ENCODE peak calls at places on chromosomes 11 and 22, in nine cellular contexts. A, G, X, D, V, C, T, N and K are unnamed samples.

GRCh38 chr22:30308518-30309230 is 18.1 kb downstream of the TBC1D10A start:
- DNase-seq in D (no peak), G (no peak), V (no peak), C (no peak), T (peak), X (no peak), N (no peak), A (no peak), K (no peak)

GRCh38 chr11:3824714-3825472 is 15.9 kb downstream of the RHOG start:
- DNase-seq in A (peak), N (peak), D (peak), X (peak), V (no peak), T (peak), G (no peak), C (peak), K (peak)

GRCh38 chr11:114077482-114078305 is 18.2 kb downstream of the ZBTB16 start:
- DNase-seq in V (no peak), D (no peak), A (no peak), G (no peak), C (no peak), X (no peak), T (no peak), N (peak), K (no peak)

GRCh38 chr11:93732237-93732892 is 8.9 kb downstream of the TAF1D start:
- DNase-seq in G (no peak), D (no peak), A (no peak), T (no peak), X (no peak), N (no peak), C (no peak), V (no peak), K (no peak)

GRCh38 chr22:24156146-24156914 is 25.0 kb upstream of the SUSD2 start:
- DNase-seq in G (no peak), N (no peak), T (peak), A (no peak), D (peak), V (no peak), C (peak), X (peak), K (peak)

GRCh38 chr22:17772249-17772962 is 1.9 kb downstream of the BID start:
- DNase-seq in G (peak), C (no peak), A (no peak), D (no peak), T (no peak), V (peak), N (no peak), X (no peak), K (peak)

GRCh38 chr22:29912605-29913398 is 29.8 kb downstream of the MTMR3 start:
- DNase-seq in X (no peak), A (no peak), D (no peak), V (no peak), G (no peak), N (peak), C (no peak), T (peak), K (no peak)

GRCh38 chr11:115579181-115579825 is 75.1 kb upstream of the CADM1 start:
- DNase-seq in V (no peak), D (no peak), T (no peak), X (no peak), A (no peak), N (no peak), C (no peak), G (no peak), K (no peak)

GRCh38 chr11:2189938-2190669 is 18.5 kb upstream of the TH start:
- DNase-seq in V (no peak), C (no peak), D (no peak), N (no peak), G (no peak), X (no peak), A (no peak), T (no peak), K (no peak)

GRCh38 chr11:69442807-69443137 is 38.7 kb upstream of the LINC01488 start:
- DNase-seq in V (no peak), C (no peak), A (peak), D (no peak), N (peak), X (no peak), G (peak), T (peak), K (peak)

GRCh38 chr11:116879789-116880402 is 42.5 kb upstream of the APOA1 start:
- DNase-seq in T (peak), C (peak), V (no peak), D (no peak), X (no peak), G (no peak), N (peak), A (no peak), K (peak)

GRCh38 chr11:130416906-130417305 is 11.5 kb downstream of the ADAMTS8 start:
- DNase-seq in T (no peak), D (no peak), G (no peak), C (no peak), N (no peak), A (no peak), X (no peak), V (no peak), K (no peak)

GRCh38 chr11:112958670-112959069 is 2.5 kb upstream of the NCAM1 start:
- DNase-seq in G (no peak), C (no peak), D (no peak), X (no peak), N (no peak), T (no peak), V (no peak), A (no peak), K (no peak)

GRCh38 chr11:94742645-94743044 is 25.5 kb upstream of the AMOTL1 start:
- DNase-seq in C (no peak), D (no peak), X (no peak), N (no peak), A (no peak), V (no peak), G (no peak), T (no peak), K (no peak)

GRCh38 chr11:79439430-79439892 is 1.4 kb downstream of the TENM4 start:
- DNase-seq in T (peak), X (no peak), C (no peak), A (peak), D (no peak), V (no peak), G (no peak), N (no peak), K (no peak)

GRCh38 chr22:49764151-49764581 is 63.5 kb downstream of the BRD1 start:
- DNase-seq in V (peak), G (peak), X (peak), T (peak), N (no peak), A (peak), D (no peak), C (no peak), K (no peak)

GRCh38 chr11:4480577-4481539 is 1.6 kb upstream of the OR52K1 start:
- DNase-seq in D (no peak), A (no peak), X (no peak), V (no peak), T (peak), N (no peak), C (no peak), G (no peak), K (no peak)

GRCh38 chr11:59866397-59866796 is at the start of gene TCN1:
- DNase-seq in G (no peak), C (no peak), T (no peak), X (no peak), N (no peak), V (no peak), A (no peak), D (no peak), K (no peak)

GRCh38 chr11:71364176-71364671 is 84.0 kb downstream of the DHCR7 start:
- DNase-seq in D (no peak), T (no peak), N (no peak), V (no peak), C (no peak), X (no peak), G (no peak), A (no peak), K (no peak)

GRCh38 chr11:47437746-47438418 is 11.1 kb downstream of the RAPSN start:
- DNase-seq in A (no peak), V (no peak), D (no peak), C (no peak), N (no peak), X (no peak), G (no peak), T (no peak), K (no peak)

GRCh38 chr11:118251858-118252652 is at the start of gene MPZL3:
- DNase-seq in V (peak), G (peak), C (peak), D (peak), N (peak), T (peak), A (peak), X (peak), K (peak)

GRCh38 chr11:113384551-113384950 is 3.0 kb upstream of the ANKK1 start:
- DNase-seq in A (no peak), N (peak), T (peak), C (no peak), G (no peak), V (no peak), D (no peak), X (no peak), K (peak)

GRCh38 chr22:20940904-20941385 is 23.7 kb downstream of the CRKL start:
- DNase-seq in D (no peak), N (no peak), G (no peak), V (no peak), C (no peak), X (no peak), A (no peak), T (no peak), K (no peak)

GRCh38 chr22:32354360-32355351 is 3.0 kb upstream of the RFPL3 start:
- DNase-seq in G (no peak), D (no peak), T (peak), X (no peak), A (no peak), V (no peak), C (no peak), N (no peak), K (peak)

GRCh38 chr11:10327254-10327653 is 22.4 kb downstream of the ADM start:
- DNase-seq in G (no peak), A (no peak), N (no peak), X (no peak), V (no peak), D (no peak), C (no peak), T (peak), K (peak)

GRCh38 chr11:78949976-78950690 is 375.5 kb upstream of the NARS2 start:
- DNase-seq in T (no peak), V (no peak), N (peak), D (no peak), C (peak), X (no peak), A (no peak), G (no peak), K (no peak)

GRCh38 chr11:62905286-62905685 is 15.9 kb downstream of the CHRM1 start:
- DNase-seq in T (no peak), D (no peak), V (no peak), A (no peak), C (no peak), X (no peak), N (no peak), G (no peak), K (no peak)

GRCh38 chr11:57874981-57875380 is 113.4 kb downstream of the CTNND1 start:
- DNase-seq in V (no peak), G (no peak), A (no peak), X (no peak), D (no peak), C (peak), T (no peak), N (peak), K (no peak)

GRCh38 chr11:63775221-63775620 is 6.6 kb upstream of the ZFTA start:
- DNase-seq in V (no peak), T (no peak), X (no peak), D (no peak), G (no peak), A (no peak), N (no peak), C (no peak), K (no peak)

GRCh38 chr11:129308241-129308865 is 67.3 kb upstream of the BARX2 start:
- DNase-seq in V (no peak), D (no peak), G (no peak), X (no peak), T (no peak), A (no peak), N (no peak), C (no peak), K (no peak)

GRCh38 chr11:34351687-34352469 is 5.9 kb downstream of the ABTB2 start:
- DNase-seq in D (no peak), T (no peak), G (no peak), X (no peak), N (no peak), A (no peak), V (no peak), C (no peak), K (no peak)

GRCh38 chr11:611001-611996 is 4.5 kb downstream of the IRF7 start:
- DNase-seq in X (no peak), A (peak), N (no peak), C (no peak), V (no peak), G (peak), T (no peak), D (no peak), K (no peak)